ENCODE peak calls at places on chromosome 1, in five cellular contexts. R is neuronal stem cell, X is astrocyte, M is GM23248, J is mesenchymal stem cell. F is an unnamed sample.
A peak's percentile ranks its signal among the peaks of the same experiment; 100 is the strongest.

GRCh38 chr1:185279571-185279970 is 37.5 kb downstream of the IVNS1ABP start:
- DNase-seq in R (no peak), J (no peak), X (peak; percentile 42), M (peak; percentile 38), F (no peak)

GRCh38 chr1:65233757-65234156 is 75.6 kb upstream of the DNAJC6 start:
- DNase-seq in M (no peak), J (no peak), R (no peak), X (no peak), F (no peak)

GRCh38 chr1:214367841-214368240 is 86.9 kb downstream of the SMYD2 start:
- DNase-seq in X (no peak), M (no peak), J (no peak), R (no peak), F (no peak)

GRCh38 chr1:171940373-171940772 is 99.1 kb downstream of the DNM3 start:
- DNase-seq in X (no peak), M (peak; percentile 57), R (no peak), J (peak; percentile 2), F (no peak)

GRCh38 chr1:2561446-2561845 is 5.3 kb downstream of the TNFRSF14 start:
- DNase-seq in X (no peak), J (no peak), R (no peak), M (no peak), F (no peak)

GRCh38 chr1:234478152-234478480 is 863 bp downstream of the TARBP1 start:
- DNase-seq in R (no peak), X (peak; percentile 32), M (peak; percentile 80), J (no peak), F (peak; percentile 78)

GRCh38 chr1:246450485-246451251 is 56.4 kb downstream of the SMYD3 start:
- DNase-seq in R (peak; percentile 4), J (peak; percentile 54), X (peak; percentile 26), M (peak; percentile 58), F (no peak)

GRCh38 chr1:3597599-3597964 is 13.7 kb downstream of the MEGF6 start:
- DNase-seq in M (no peak), R (no peak), X (no peak), J (no peak), F (no peak)

GRCh38 chr1:204356997-204357396 is 2.7 kb downstream of the PLEKHA6 start:
- DNase-seq in M (peak; percentile 72), X (no peak), J (no peak), R (no peak), F (no peak)

GRCh38 chr1:15758953-15759661 is 512 bp downstream of the FBLIM1 start:
- DNase-seq in X (no peak), R (no peak), J (peak; percentile 38), M (peak; percentile 66), F (no peak)

GRCh38 chr1:37391181-37391949 is 83.0 kb upstream of the ZC3H12A start:
- DNase-seq in J (no peak), R (no peak), X (no peak), M (no peak), F (no peak)

GRCh38 chr1:85850238-85850637 is 142.0 kb upstream of the ZNHIT6 start:
- DNase-seq in R (no peak), M (peak; percentile 94), J (peak; percentile 92), X (peak; percentile 96), F (peak; percentile 17)

DNA sequence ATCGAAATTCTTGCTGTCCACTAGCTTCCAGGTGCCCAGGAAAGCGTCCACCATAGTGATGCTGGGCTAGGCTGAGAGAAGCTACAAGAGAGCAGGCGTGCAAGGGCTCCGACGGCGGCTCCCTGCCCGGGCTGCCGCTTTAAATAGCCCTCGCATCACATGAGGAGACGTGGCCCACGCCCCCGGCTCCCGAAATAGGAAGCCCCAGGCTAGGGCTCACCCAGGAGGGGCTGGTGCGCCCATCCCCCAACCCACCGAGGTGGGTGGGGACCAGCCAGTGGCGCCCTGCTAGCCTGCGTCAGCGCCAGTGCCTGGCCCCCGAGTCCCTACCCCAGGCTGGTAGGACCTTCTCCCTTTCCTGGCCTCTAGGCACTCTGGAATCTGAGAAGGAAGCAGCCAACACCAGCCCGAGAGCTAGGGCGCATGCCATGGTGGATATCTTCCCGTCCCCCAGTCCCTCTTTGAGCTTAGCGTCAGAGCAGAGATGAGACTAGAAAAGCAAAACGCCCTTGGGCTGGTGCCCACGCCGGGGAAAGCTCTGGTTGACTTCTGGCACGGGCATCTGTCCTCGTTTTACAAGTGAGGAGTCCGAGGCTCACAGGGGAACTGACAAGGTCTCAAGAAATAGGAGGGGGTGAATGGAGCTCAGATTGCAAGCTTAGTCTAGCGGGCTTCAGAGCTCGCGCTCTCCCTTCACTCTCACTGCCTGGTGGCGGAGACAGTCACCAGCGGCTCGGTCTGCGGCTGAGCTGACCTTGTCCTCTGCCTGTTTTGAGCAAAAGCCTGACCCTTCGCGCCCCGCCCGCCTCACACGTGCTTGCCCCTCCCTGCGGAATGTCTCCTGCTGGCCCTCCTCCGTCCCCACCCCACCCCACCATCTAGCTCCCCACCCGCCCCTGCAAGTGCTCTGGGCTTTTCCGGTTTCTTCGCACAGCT is at the start of gene FABP3:
- DNase-seq in X (peak; percentile 47), M (peak; percentile 74), J (peak; percentile 82), R (peak; percentile 72), F (peak; percentile 82)
- H2AFZ ChIP-seq in X (peak within 1 kb of the TSS; percentile 94), M (peak within 1 kb of the TSS; percentile 80), J (peak within 1 kb of the TSS; percentile 87), R (peak within 1 kb of the TSS; percentile 87), F (no peak within 1 kb of the TSS)

GRCh38 chr1:201396859-201397464 is 2.2 kb downstream of the LAD1 start:
- DNase-seq in J (no peak), X (no peak), M (no peak), R (no peak), F (peak; percentile 79)
- H3K4me3 ChIP-seq in J (no peak overlapping the region), X (no peak overlapping the region), M (no peak overlapping the region), R (no peak overlapping the region), F (peak overlapping the region; percentile 96)

GRCh38 chr1:111733183-111733995 is 5.8 kb downstream of the INKA2 start:
- DNase-seq in X (peak; percentile 58), R (no peak), J (peak; percentile 99), M (peak; percentile 84), F (no peak)
- H3K4me1 ChIP-seq in X (peaks cover 33% of the 10 kb centered on the region), R (peaks cover 49% of the 10 kb centered on the region), J (peaks cover 28% of the 10 kb centered on the region), M (peaks cover 16% of the 10 kb centered on the region), F (peaks cover 7% of the 10 kb centered on the region)

GRCh38 chr1:97202481-97202880 is 480.9 kb downstream of the PTBP2 start:
- DNase-seq in X (no peak), R (no peak), M (peak; percentile 3), J (peak; percentile 9), F (no peak)
- H2AFZ ChIP-seq in X (no peak overlapping the region), R (peak overlapping the region; percentile 1), M (no peak overlapping the region), J (no peak overlapping the region), F (no peak overlapping the region)

DNA sequence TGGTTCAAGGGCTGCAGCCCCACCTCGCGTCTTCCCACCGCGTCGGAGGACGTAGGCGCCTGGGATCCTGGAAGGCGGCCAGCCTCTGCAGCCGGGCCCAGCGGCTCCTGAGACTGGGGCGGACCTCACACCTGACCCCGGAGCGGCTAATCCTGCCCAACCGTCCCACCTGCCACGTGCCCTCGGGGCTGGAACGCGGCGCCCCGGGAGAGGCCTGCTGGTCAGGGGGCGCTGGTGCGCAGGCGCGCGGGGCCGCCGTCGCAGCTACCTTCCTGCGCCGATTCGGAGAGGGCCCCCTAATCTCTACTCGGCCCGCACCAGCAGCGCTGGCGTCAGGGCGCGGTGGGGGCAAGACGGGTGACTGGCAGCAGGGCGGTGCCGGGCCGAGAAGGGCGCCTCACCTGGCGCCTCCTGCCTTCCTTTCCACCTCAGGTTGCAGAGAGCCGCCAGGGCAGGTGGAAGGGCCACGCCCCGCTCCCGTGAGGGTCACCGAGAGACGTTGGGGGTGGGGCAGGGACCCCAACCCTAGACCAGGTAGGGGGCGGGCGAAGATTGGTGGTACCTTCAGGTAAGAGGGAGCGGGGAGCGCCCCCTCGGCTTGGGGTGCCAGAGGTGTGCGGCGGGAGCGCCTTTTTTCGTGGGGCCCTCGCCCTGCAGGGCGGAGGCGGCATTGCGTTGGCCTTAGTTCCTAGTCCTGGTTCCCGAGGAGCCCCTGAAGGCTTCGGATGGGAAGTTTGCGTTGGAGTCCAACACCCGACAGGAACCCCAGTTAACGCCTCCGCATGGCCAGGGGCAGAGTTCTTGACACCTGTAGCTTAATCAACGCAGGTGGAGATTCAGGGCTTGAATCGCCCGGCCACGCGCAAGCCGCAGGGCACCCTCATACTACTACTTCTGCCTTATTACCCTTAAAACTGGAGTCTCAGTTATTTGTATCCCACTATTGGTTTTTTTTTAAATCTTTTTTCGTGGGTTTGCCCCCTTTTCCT is at the start of gene TDRD5:
- DNase-seq in X (no peak), R (no peak), J (no peak), M (no peak), F (no peak)
- H3K4me3 ChIP-seq in X (no peak within 1 kb of the TSS), R (peak within 1 kb of the TSS; percentile 56), J (peak within 1 kb of the TSS; percentile 18), M (no peak within 1 kb of the TSS), F (no peak within 1 kb of the TSS)

DNA sequence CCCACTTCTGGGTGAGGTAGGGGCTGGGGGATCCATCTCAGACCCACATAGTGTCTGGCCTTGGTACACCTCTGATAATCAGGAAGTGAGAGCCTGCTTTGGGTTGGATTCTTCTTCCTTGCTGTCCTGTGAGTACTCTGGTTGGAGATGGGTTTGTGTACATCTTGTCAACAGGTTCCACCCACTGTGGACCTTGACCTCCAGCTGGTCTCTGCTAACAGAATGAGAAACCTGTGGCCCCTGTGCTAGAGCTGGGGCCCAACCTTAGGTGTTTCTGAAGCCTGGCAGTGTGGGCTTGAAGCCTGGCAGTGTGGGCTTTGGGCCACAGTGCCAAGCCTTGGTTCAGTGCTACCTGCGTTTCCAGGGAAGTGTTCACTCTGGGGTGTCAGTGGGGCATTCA is 2.6 kb downstream of the ZBTB48 start:
- DNase-seq in M (no peak), X (no peak), R (no peak), J (no peak), F (no peak)
- H3K4me1 ChIP-seq in M (peaks cover 9% of the 10 kb centered on the region), X (peaks cover 12% of the 10 kb centered on the region), R (peaks cover 14% of the 10 kb centered on the region), J (peaks cover 31% of the 10 kb centered on the region), F (peaks cover 8% of the 10 kb centered on the region)

GRCh38 chr1:30032302-30032701 is 691.1 kb downstream of the MATN1 start:
- DNase-seq in R (no peak), J (no peak), M (no peak), X (no peak), F (no peak)
- H2AFZ ChIP-seq in R (no peak overlapping the region), J (no peak overlapping the region), M (no peak overlapping the region), X (no peak overlapping the region), F (no peak overlapping the region)

F was measured in PC-9.